ENCODE peak calls at places on chromosome 3, in eight cellular contexts. E is cardiac fibroblast, F is ovary, W is left ventricle myocardium inferior, T is upper lobe of right lung, H is fibroblast of the aortic adventitia, M is tibial nerve, A is cardiac muscle cell. D is an unnamed sample.

GRCh38 chr3:129616713-129617112 is 10.2 kb upstream of the PLXND1 start:
- DNase-seq in E (peak), F (peak), W (peak), T (no peak), H (peak), M (no peak), A (no peak), D (no peak)

GRCh38 chr3:53142986-53143385 is 12.8 kb upstream of the RFT1 start:
- DNase-seq in E (no peak), F (no peak), W (no peak), T (peak), H (no peak), M (no peak), A (no peak), D (no peak)

GRCh38 chr3:21062724-21063436 is 688.1 kb downstream of the ZNF385D start:
- DNase-seq in E (peak), F (no peak), W (no peak), T (no peak), H (peak), M (no peak), A (no peak), D (no peak)

GRCh38 chr3:32138545-32139104 is 32.2 kb downstream of the GPD1L start:
- DNase-seq in E (no peak), F (no peak), W (no peak), T (no peak), H (no peak), M (no peak), A (no peak), D (no peak)

GRCh38 chr3:10234526-10235230 is 13.6 kb upstream of the TATDN2 start:
- DNase-seq in E (no peak), F (no peak), W (no peak), T (no peak), H (no peak), M (no peak), A (peak), D (no peak)

GRCh38 chr3:123285066-123285465 is 83.3 kb downstream of the SEC22A start:
- DNase-seq in E (no peak), F (no peak), W (no peak), T (no peak), H (peak), M (no peak), A (no peak), D (no peak)

GRCh38 chr3:65078748-65079147 is 390.9 kb upstream of the ADAMTS9 start:
- DNase-seq in E (no peak), F (no peak), W (no peak), T (no peak), H (no peak), M (no peak), A (no peak), D (no peak)

GRCh38 chr3:117526485-117527079 is 817.0 kb downstream of the TUSC7 start:
- DNase-seq in E (peak), F (no peak), W (no peak), T (no peak), H (peak), M (peak), A (peak), D (peak)

GRCh38 chr3:72151465-72152238 is 366.7 kb upstream of the PROK2 start:
- DNase-seq in E (no peak), F (no peak), W (no peak), T (no peak), H (no peak), M (no peak), A (no peak), D (no peak)

GRCh38 chr3:24470277-24470676 is 24.4 kb downstream of the THRB start:
- DNase-seq in E (no peak), F (no peak), W (no peak), T (no peak), H (no peak), M (no peak), A (no peak), D (no peak)

GRCh38 chr3:13162550-13163320 is 89.5 kb upstream of the IQSEC1 start:
- DNase-seq in E (no peak), F (no peak), W (no peak), T (no peak), H (no peak), M (no peak), A (no peak), D (no peak)

GRCh38 chr3:28104896-28105554 is 136.4 kb upstream of the CMC1 start:
- DNase-seq in E (no peak), F (no peak), W (no peak), T (no peak), H (no peak), M (no peak), A (no peak), D (no peak)

GRCh38 chr3:10463191-10464067 is 42.0 kb downstream of the ATP2B2 start:
- DNase-seq in E (no peak), F (no peak), W (no peak), T (no peak), H (no peak), M (no peak), A (no peak), D (no peak)

GRCh38 chr3:12994357-12994606 is 78.9 kb downstream of the IQSEC1 start:
- DNase-seq in E (no peak), F (no peak), W (peak), T (peak), H (no peak), M (no peak), A (no peak), D (no peak)

GRCh38 chr3:154684021-154684420 is 254.0 kb upstream of the GPR149 start:
- DNase-seq in E (no peak), F (no peak), W (no peak), T (peak), H (no peak), M (no peak), A (no peak), D (no peak)

GRCh38 chr3:26293351-26293750 is 329.2 kb upstream of the LRRC3B start:
- DNase-seq in E (no peak), F (no peak), W (no peak), T (no peak), H (no peak), M (no peak), A (no peak), D (no peak)

GRCh38 chr3:195761503-195762248 is 40.9 kb downstream of the MUC20 start:
- DNase-seq in E (no peak), F (no peak), W (no peak), T (no peak), H (no peak), M (no peak), A (no peak), D (no peak)

GRCh38 chr3:16866447-16867025 is 18.2 kb upstream of the PLCL2 start:
- DNase-seq in E (peak), F (no peak), W (no peak), T (no peak), H (no peak), M (no peak), A (no peak), D (no peak)

GRCh38 chr3:174010902-174011301 is 613.4 kb downstream of the NLGN1 start:
- DNase-seq in E (no peak), F (no peak), W (no peak), T (no peak), H (no peak), M (no peak), A (no peak), D (no peak)

GRCh38 chr3:17360991-17361390 is 381.4 kb downstream of the TBC1D5 start:
- DNase-seq in E (no peak), F (no peak), W (no peak), T (no peak), H (no peak), M (no peak), A (no peak), D (no peak)

GRCh38 chr3:172643780-172644179 is 67.1 kb downstream of the NCEH1 start:
- DNase-seq in E (peak), F (no peak), W (no peak), T (no peak), H (no peak), M (no peak), A (no peak), D (no peak)

DNA sequence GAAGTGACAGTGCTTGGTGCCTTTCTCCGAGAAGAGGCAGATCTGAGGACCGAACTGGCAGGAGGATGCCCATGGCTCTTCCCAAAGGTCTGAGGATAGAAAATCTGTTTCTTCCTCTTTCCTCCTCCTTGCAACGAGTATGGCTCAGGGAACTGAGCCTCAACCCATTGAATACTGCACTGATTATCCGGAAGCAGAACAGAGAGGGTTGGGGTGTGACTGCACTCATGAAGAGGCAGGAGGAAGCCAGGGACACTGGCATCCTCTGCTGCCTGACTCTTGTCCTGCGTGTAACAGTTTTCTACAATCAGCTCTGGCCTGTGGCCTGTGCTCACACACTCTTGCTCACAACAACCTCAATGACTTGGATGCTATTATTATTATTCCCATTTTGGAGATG is 38.9 kb downstream of the KIF9 start:
- DNase-seq in E (no peak), F (no peak), W (no peak), T (no peak), H (no peak), M (no peak), A (no peak), D (no peak)
- TF ChIP-seq CTCF in E (no peak), F (no peak), W (no peak), T (no peak), H (no peak), M (no peak), A (no peak), D (no peak)

DNA sequence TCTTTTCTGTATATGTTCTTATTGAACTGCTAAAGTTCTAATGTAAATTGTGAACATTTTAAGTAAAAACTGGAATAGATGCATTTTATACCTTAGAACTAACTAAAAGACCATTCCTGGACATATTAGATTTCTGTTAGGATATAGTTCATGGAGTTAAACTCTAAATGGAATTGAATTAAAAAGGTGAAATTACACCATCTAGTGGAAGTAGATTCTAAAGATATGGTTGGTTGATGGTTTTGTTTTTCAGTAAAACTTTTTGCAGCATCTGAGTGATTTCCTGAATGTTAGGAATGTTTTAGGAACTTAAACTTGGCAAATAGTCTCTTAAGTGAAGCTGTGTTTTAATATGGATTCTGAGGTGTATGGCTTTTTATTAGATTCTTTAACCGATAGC is 96.8 kb downstream of the SLMAP start:
- DNase-seq in E (peak), F (no peak), W (no peak), T (no peak), H (peak), M (no peak), A (no peak), D (no peak)
- TF ChIP-seq CTCF in E (no peak), F (no peak), W (peak), T (peak), H (peak), M (no peak), A (peak), D (no peak)

GRCh38 chr3:139355502-139355901 is 11.7 kb downstream of the MRPS22 start:
- DNase-seq in E (peak), F (no peak), W (no peak), T (no peak), H (peak), M (no peak), A (no peak), D (no peak)

GRCh38 chr3:139355937-139356336 is 12.1 kb downstream of the MRPS22 start:
- DNase-seq in E (no peak), F (no peak), W (no peak), T (no peak), H (no peak), M (no peak), A (no peak), D (no peak)

GRCh38 chr3:139357899-139358298 is 14.1 kb downstream of the MRPS22 start:
- DNase-seq in E (no peak), F (no peak), W (no peak), T (no peak), H (no peak), M (no peak), A (no peak), D (no peak)

GRCh38 chr3:139354661-139355060 is 10.8 kb downstream of the MRPS22 start:
- DNase-seq in E (no peak), F (no peak), W (no peak), T (no peak), H (no peak), M (no peak), A (no peak), D (no peak)

DNA sequence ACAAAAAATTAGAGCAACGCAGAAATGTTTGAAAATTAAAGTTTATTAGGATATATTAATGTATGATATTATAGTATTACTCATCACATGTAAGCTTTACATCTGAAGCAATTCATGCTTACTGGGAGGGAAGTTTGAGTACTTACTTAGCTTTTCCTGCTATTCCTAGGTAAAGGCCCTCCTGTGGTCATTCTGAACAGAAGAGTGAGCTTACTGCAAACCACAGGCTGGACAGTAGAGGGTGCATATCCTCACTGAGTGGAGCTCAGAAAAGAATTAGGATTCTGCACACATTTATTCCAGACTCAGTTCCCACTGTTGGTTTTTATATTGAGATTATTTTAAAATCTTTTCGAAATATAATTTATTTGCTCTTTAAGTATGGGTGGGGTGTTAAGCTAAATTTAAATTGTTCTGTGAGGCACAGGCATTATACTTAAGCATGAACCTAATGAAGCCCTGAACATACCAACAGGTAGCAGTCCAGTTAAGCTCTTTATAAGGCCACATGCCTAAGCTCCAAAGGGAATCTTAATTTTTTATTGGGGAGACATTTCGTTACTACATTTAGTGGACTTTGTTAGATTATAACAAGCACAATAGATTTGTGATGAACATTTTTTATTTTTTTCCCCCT is 10.2 kb downstream of the MRPS22 start:
- DNase-seq in E (peak), F (no peak), W (no peak), T (no peak), H (peak), M (no peak), A (peak), D (peak)
- TF ChIP-seq CTCF in E (peak), F (no peak), W (peak), T (peak), H (peak), M (no peak), A (peak), D (peak)

GRCh38 chr3:128438488-128439072 is 28.1 kb downstream of the DNAJB8 start:
- DNase-seq in E (no peak), F (no peak), W (no peak), T (no peak), H (no peak), M (no peak), A (peak), D (no peak)
- TF ChIP-seq CTCF in E (peak), F (no peak), W (peak), T (peak), H (peak), M (no peak), A (peak), D (peak)